ENCODE peak calls at places on chromosomes 2 and 18, in ten cellular contexts. One of them, this sample, is unnamed.

GRCh38 chr2:178825183-178825582 is 18.0 kb upstream of the TTN start:
- DNase-seq in GM20000: no peak
- DNase-seq in Calu3: no peak
- DNase-seq in psoas muscle: no peak
- DNase-seq in fibroblast of mammary gland: peak
- DNase-seq in RWPE1: no peak
- DNase-seq in Panc1: no peak
- DNase-seq in neural progenitor cell: no peak
- DNase-seq in A549: no peak
- DNase-seq in GM10248: no peak
- DNase-seq in this sample: peak

GRCh38 chr2:102010767-102011351 is 19.1 kb downstream of the IL1R2 start:
- DNase-seq in GM20000: no peak
- DNase-seq in Calu3: no peak
- DNase-seq in psoas muscle: no peak
- DNase-seq in fibroblast of mammary gland: no peak
- DNase-seq in RWPE1: no peak
- DNase-seq in Panc1: no peak
- DNase-seq in neural progenitor cell: no peak
- DNase-seq in A549: no peak
- DNase-seq in GM10248: no peak
- DNase-seq in this sample: no peak

GRCh38 chr18:55795101-55795669 is 207.2 kb upstream of the TCF4 start:
- DNase-seq in GM20000: no peak
- DNase-seq in Calu3: no peak
- DNase-seq in psoas muscle: no peak
- DNase-seq in fibroblast of mammary gland: no peak
- DNase-seq in RWPE1: no peak
- DNase-seq in Panc1: no peak
- DNase-seq in neural progenitor cell: no peak
- DNase-seq in A549: no peak
- DNase-seq in GM10248: no peak
- DNase-seq in this sample: no peak

GRCh38 chr18:28127763-28128737 is 48.9 kb downstream of the CDH2 start:
- DNase-seq in GM20000: no peak
- DNase-seq in Calu3: no peak
- DNase-seq in psoas muscle: no peak
- DNase-seq in fibroblast of mammary gland: peak
- DNase-seq in RWPE1: no peak
- DNase-seq in Panc1: no peak
- DNase-seq in neural progenitor cell: no peak
- DNase-seq in A549: peak
- DNase-seq in GM10248: no peak
- DNase-seq in this sample: peak

GRCh38 chr2:135985826-135986393 is 484 bp upstream of the DARS1 start:
- DNase-seq in GM20000: peak
- DNase-seq in Calu3: no peak
- DNase-seq in psoas muscle: no peak
- DNase-seq in fibroblast of mammary gland: no peak
- DNase-seq in RWPE1: no peak
- DNase-seq in Panc1: no peak
- DNase-seq in neural progenitor cell: no peak
- DNase-seq in A549: no peak
- DNase-seq in GM10248: peak
- DNase-seq in this sample: no peak

GRCh38 chr2:224025874-224026273 is 13.2 kb downstream of the SERPINE2 start:
- DNase-seq in GM20000: peak
- DNase-seq in Calu3: no peak
- DNase-seq in psoas muscle: no peak
- DNase-seq in fibroblast of mammary gland: no peak
- DNase-seq in RWPE1: no peak
- DNase-seq in Panc1: no peak
- DNase-seq in neural progenitor cell: no peak
- DNase-seq in A549: no peak
- DNase-seq in GM10248: peak
- DNase-seq in this sample: no peak

GRCh38 chr2:46008082-46008870 is 288.9 kb upstream of the EPAS1 start:
- DNase-seq in GM20000: no peak
- DNase-seq in Calu3: no peak
- DNase-seq in psoas muscle: no peak
- DNase-seq in fibroblast of mammary gland: peak
- DNase-seq in RWPE1: no peak
- DNase-seq in Panc1: no peak
- DNase-seq in neural progenitor cell: no peak
- DNase-seq in A549: no peak
- DNase-seq in GM10248: no peak
- DNase-seq in this sample: no peak

GRCh38 chr2:241762933-241763369 is 13.7 kb upstream of the GAL3ST2 start:
- DNase-seq in GM20000: no peak
- DNase-seq in Calu3: no peak
- DNase-seq in psoas muscle: peak
- DNase-seq in fibroblast of mammary gland: no peak
- DNase-seq in RWPE1: no peak
- DNase-seq in Panc1: no peak
- DNase-seq in neural progenitor cell: no peak
- DNase-seq in A549: no peak
- DNase-seq in GM10248: no peak
- DNase-seq in this sample: no peak

GRCh38 chr18:3305933-3306332 is 44.0 kb downstream of the MYL12B start:
- DNase-seq in GM20000: no peak
- DNase-seq in Calu3: no peak
- DNase-seq in psoas muscle: no peak
- DNase-seq in fibroblast of mammary gland: peak
- DNase-seq in RWPE1: peak
- DNase-seq in Panc1: no peak
- DNase-seq in neural progenitor cell: no peak
- DNase-seq in A549: no peak
- DNase-seq in GM10248: no peak
- DNase-seq in this sample: no peak

GRCh38 chr2:32591669-32592463 is 36.0 kb upstream of the TTC27 start:
- DNase-seq in GM20000: no peak
- DNase-seq in Calu3: no peak
- DNase-seq in psoas muscle: no peak
- DNase-seq in fibroblast of mammary gland: peak
- DNase-seq in RWPE1: no peak
- DNase-seq in Panc1: no peak
- DNase-seq in neural progenitor cell: no peak
- DNase-seq in A549: no peak
- DNase-seq in GM10248: no peak
- DNase-seq in this sample: no peak

GRCh38 chr2:225994748-225995405 is 595.4 kb downstream of the NYAP2 start:
- DNase-seq in GM20000: no peak
- DNase-seq in Calu3: no peak
- DNase-seq in psoas muscle: no peak
- DNase-seq in fibroblast of mammary gland: peak
- DNase-seq in RWPE1: no peak
- DNase-seq in Panc1: no peak
- DNase-seq in neural progenitor cell: no peak
- DNase-seq in A549: peak
- DNase-seq in GM10248: no peak
- DNase-seq in this sample: peak

GRCh38 chr2:74502720-74503505 is 3.5 kb upstream of the LBX2 start:
- DNase-seq in GM20000: peak
- DNase-seq in Calu3: peak
- DNase-seq in psoas muscle: peak
- DNase-seq in fibroblast of mammary gland: peak
- DNase-seq in RWPE1: peak
- DNase-seq in Panc1: no peak
- DNase-seq in neural progenitor cell: peak
- DNase-seq in A549: peak
- DNase-seq in GM10248: peak
- DNase-seq in this sample: peak
- TF ChIP-seq CTCF in GM20000: peak
- TF ChIP-seq CTCF in Calu3: no peak
- TF ChIP-seq CTCF in psoas muscle: no peak
- TF ChIP-seq CTCF in fibroblast of mammary gland: peak
- TF ChIP-seq CTCF in RWPE1: peak
- TF ChIP-seq CTCF in Panc1: peak
- TF ChIP-seq CTCF in neural progenitor cell: peak
- TF ChIP-seq CTCF in A549: peak
- TF ChIP-seq CTCF in GM10248: peak
- TF ChIP-seq CTCF in this sample: peak

GRCh38 chr2:157899125-157899839 is 23.2 kb upstream of the ACVR1 start:
- DNase-seq in GM20000: peak
- DNase-seq in Calu3: no peak
- DNase-seq in psoas muscle: no peak
- DNase-seq in fibroblast of mammary gland: no peak
- DNase-seq in RWPE1: no peak
- DNase-seq in Panc1: no peak
- DNase-seq in neural progenitor cell: no peak
- DNase-seq in A549: no peak
- DNase-seq in GM10248: peak
- DNase-seq in this sample: no peak

GRCh38 chr2:157900203-157900602 is 24.1 kb upstream of the ACVR1 start:
- DNase-seq in GM20000: no peak
- DNase-seq in Calu3: no peak
- DNase-seq in psoas muscle: no peak
- DNase-seq in fibroblast of mammary gland: no peak
- DNase-seq in RWPE1: no peak
- DNase-seq in Panc1: no peak
- DNase-seq in neural progenitor cell: no peak
- DNase-seq in A549: no peak
- DNase-seq in GM10248: no peak
- DNase-seq in this sample: no peak

GRCh38 chr2:157900684-157901083 is 24.6 kb upstream of the ACVR1 start:
- DNase-seq in GM20000: no peak
- DNase-seq in Calu3: no peak
- DNase-seq in psoas muscle: no peak
- DNase-seq in fibroblast of mammary gland: no peak
- DNase-seq in RWPE1: no peak
- DNase-seq in Panc1: no peak
- DNase-seq in neural progenitor cell: no peak
- DNase-seq in A549: no peak
- DNase-seq in GM10248: no peak
- DNase-seq in this sample: no peak

GRCh38 chr2:157897106-157897971 is 21.2 kb upstream of the ACVR1 start:
- DNase-seq in GM20000: peak
- DNase-seq in Calu3: no peak
- DNase-seq in psoas muscle: no peak
- DNase-seq in fibroblast of mammary gland: no peak
- DNase-seq in RWPE1: no peak
- DNase-seq in Panc1: no peak
- DNase-seq in neural progenitor cell: no peak
- DNase-seq in A549: no peak
- DNase-seq in GM10248: peak
- DNase-seq in this sample: no peak

GRCh38 chr2:157898591-157898996 is 22.5 kb upstream of the ACVR1 start:
- DNase-seq in GM20000: peak
- DNase-seq in Calu3: peak
- DNase-seq in psoas muscle: no peak
- DNase-seq in fibroblast of mammary gland: peak
- DNase-seq in RWPE1: peak
- DNase-seq in Panc1: peak
- DNase-seq in neural progenitor cell: no peak
- DNase-seq in A549: peak
- DNase-seq in GM10248: peak
- DNase-seq in this sample: peak
- TF ChIP-seq CTCF in GM20000: no peak
- TF ChIP-seq CTCF in Calu3: no peak
- TF ChIP-seq CTCF in psoas muscle: no peak
- TF ChIP-seq CTCF in fibroblast of mammary gland: no peak
- TF ChIP-seq CTCF in RWPE1: no peak
- TF ChIP-seq CTCF in Panc1: no peak
- TF ChIP-seq CTCF in neural progenitor cell: no peak
- TF ChIP-seq CTCF in A549: no peak
- TF ChIP-seq CTCF in GM10248: no peak
- TF ChIP-seq CTCF in this sample: no peak

GRCh38 chr2:108905176-108905575 is 83.8 kb downstream of the EDAR start:
- DNase-seq in GM20000: no peak
- DNase-seq in Calu3: no peak
- DNase-seq in psoas muscle: no peak
- DNase-seq in fibroblast of mammary gland: no peak
- DNase-seq in RWPE1: no peak
- DNase-seq in Panc1: no peak
- DNase-seq in neural progenitor cell: no peak
- DNase-seq in A549: no peak
- DNase-seq in GM10248: no peak
- DNase-seq in this sample: no peak

GRCh38 chr2:108906403-108907077 is 82.5 kb downstream of the EDAR start:
- DNase-seq in GM20000: no peak
- DNase-seq in Calu3: no peak
- DNase-seq in psoas muscle: no peak
- DNase-seq in fibroblast of mammary gland: no peak
- DNase-seq in RWPE1: no peak
- DNase-seq in Panc1: no peak
- DNase-seq in neural progenitor cell: no peak
- DNase-seq in A549: no peak
- DNase-seq in GM10248: peak
- DNase-seq in this sample: no peak

GRCh38 chr2:108907822-108908716 is 81.0 kb downstream of the EDAR start:
- DNase-seq in GM20000: no peak
- DNase-seq in Calu3: no peak
- DNase-seq in psoas muscle: no peak
- DNase-seq in fibroblast of mammary gland: no peak
- DNase-seq in RWPE1: no peak
- DNase-seq in Panc1: no peak
- DNase-seq in neural progenitor cell: no peak
- DNase-seq in A549: no peak
- DNase-seq in GM10248: peak
- DNase-seq in this sample: no peak

GRCh38 chr2:108905906-108906305 is 83.1 kb downstream of the EDAR start:
- DNase-seq in GM20000: no peak
- DNase-seq in Calu3: no peak
- DNase-seq in psoas muscle: no peak
- DNase-seq in fibroblast of mammary gland: no peak
- DNase-seq in RWPE1: no peak
- DNase-seq in Panc1: no peak
- DNase-seq in neural progenitor cell: no peak
- DNase-seq in A549: no peak
- DNase-seq in GM10248: peak
- DNase-seq in this sample: no peak

DNA sequence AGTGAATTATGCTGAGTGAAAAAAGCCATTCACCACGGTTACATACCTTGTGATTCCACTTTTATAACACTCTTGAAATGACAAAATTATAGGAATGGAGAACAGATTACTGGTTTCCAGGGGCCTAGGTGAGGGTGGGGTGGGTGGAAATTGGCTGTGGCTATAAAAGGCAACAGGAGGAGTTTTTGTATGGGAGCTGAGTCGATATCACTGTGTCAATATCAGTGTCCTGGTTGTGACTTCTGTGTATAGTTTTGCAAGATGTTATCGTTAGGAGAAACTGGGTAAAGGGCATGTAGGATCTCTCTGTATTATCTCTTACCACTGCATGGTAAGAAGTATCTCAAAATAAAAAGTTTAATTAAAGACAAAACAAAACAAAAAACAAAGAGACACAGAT is 84.3 kb downstream of the EDAR start:
- DNase-seq in GM20000: no peak
- DNase-seq in Calu3: no peak
- DNase-seq in psoas muscle: no peak
- DNase-seq in fibroblast of mammary gland: no peak
- DNase-seq in RWPE1: no peak
- DNase-seq in Panc1: no peak
- DNase-seq in neural progenitor cell: no peak
- DNase-seq in A549: no peak
- DNase-seq in GM10248: no peak
- DNase-seq in this sample: no peak
- TF ChIP-seq CTCF in GM20000: no peak
- TF ChIP-seq CTCF in Calu3: no peak
- TF ChIP-seq CTCF in psoas muscle: no peak
- TF ChIP-seq CTCF in fibroblast of mammary gland: no peak
- TF ChIP-seq CTCF in RWPE1: no peak
- TF ChIP-seq CTCF in Panc1: no peak
- TF ChIP-seq CTCF in neural progenitor cell: no peak
- TF ChIP-seq CTCF in A549: no peak
- TF ChIP-seq CTCF in GM10248: no peak
- TF ChIP-seq CTCF in this sample: no peak

GRCh38 chr2:27123302-27124150 is at the start of gene ABHD1:
- DNase-seq in GM20000: peak
- DNase-seq in Calu3: peak
- DNase-seq in psoas muscle: peak
- DNase-seq in fibroblast of mammary gland: no peak
- DNase-seq in RWPE1: no peak
- DNase-seq in Panc1: no peak
- DNase-seq in neural progenitor cell: peak
- DNase-seq in A549: peak
- DNase-seq in GM10248: peak
- DNase-seq in this sample: no peak
- TF ChIP-seq CTCF in GM20000: no peak
- TF ChIP-seq CTCF in Calu3: no peak
- TF ChIP-seq CTCF in psoas muscle: no peak
- TF ChIP-seq CTCF in fibroblast of mammary gland: no peak
- TF ChIP-seq CTCF in RWPE1: no peak
- TF ChIP-seq CTCF in Panc1: no peak
- TF ChIP-seq CTCF in neural progenitor cell: peak
- TF ChIP-seq CTCF in A549: no peak
- TF ChIP-seq CTCF in GM10248: no peak
- TF ChIP-seq CTCF in this sample: no peak